ENCODE peak calls at places on chromosomes 11 and 22, in seven cellular contexts. I, T, Q, Z, P, J and V are unnamed samples.

GRCh38 chr11:117478126-117478856 is 150.6 kb downstream of the CEP164 start:
- DNase-seq in I (no peak), T (no peak), Q (no peak), Z (no peak), P (no peak), J (no peak), V (no peak)

GRCh38 chr11:125164422-125165110 is at the start of gene PKNOX2:
- DNase-seq in I (peak), T (peak), Q (peak), Z (peak), P (peak), J (peak), V (no peak)

GRCh38 chr22:23067023-23067650 is 3.2 kb upstream of the GNAZ start:
- DNase-seq in I (no peak), T (no peak), Q (no peak), Z (no peak), P (no peak), J (no peak), V (no peak)

GRCh38 chr22:49915610-49916009 is 2.6 kb downstream of the ALG12 start:
- DNase-seq in I (no peak), T (no peak), Q (no peak), Z (no peak), P (no peak), J (no peak), V (no peak)

GRCh38 chr11:111310088-111310487 is 11.7 kb downstream of the POU2AF3 start:
- DNase-seq in I (no peak), T (no peak), Q (no peak), Z (peak), P (no peak), J (no peak), V (no peak)

GRCh38 chr11:34926101-34926830 is 9.8 kb downstream of the PDHX start:
- DNase-seq in I (peak), T (peak), Q (peak), Z (peak), P (no peak), J (peak), V (no peak)

GRCh38 chr22:32579533-32580220 is 105.1 kb downstream of the FBXO7 start:
- DNase-seq in I (peak), T (no peak), Q (peak), Z (no peak), P (no peak), J (peak), V (no peak)

GRCh38 chr22:40265783-40266182 is 80.5 kb upstream of the ADSL start:
- DNase-seq in I (no peak), T (no peak), Q (no peak), Z (no peak), P (no peak), J (no peak), V (no peak)

GRCh38 chr22:41557401-41558240 is 3.2 kb upstream of the CSDC2 start:
- DNase-seq in I (peak), T (peak), Q (peak), Z (peak), P (peak), J (peak), V (no peak)

GRCh38 chr11:38867338-38867737 is 2269.3 kb upstream of the RAG2 start:
- DNase-seq in I (no peak), T (no peak), Q (no peak), Z (no peak), P (no peak), J (no peak), V (no peak)

GRCh38 chr22:39731881-39732555 is 161.5 kb downstream of the CACNA1I start:
- DNase-seq in I (no peak), T (no peak), Q (no peak), Z (no peak), P (no peak), J (no peak), V (no peak)

GRCh38 chr11:27976262-27976661 is 131.7 kb downstream of the KIF18A start:
- DNase-seq in I (peak), T (no peak), Q (peak), Z (no peak), P (no peak), J (peak), V (no peak)

GRCh38 chr11:61642162-61642561 is 38.0 kb upstream of the DAGLA start:
- DNase-seq in I (no peak), T (no peak), Q (no peak), Z (no peak), P (no peak), J (no peak), V (no peak)

GRCh38 chr22:48760481-48761238 is 1067.0 kb downstream of the BRD1 start:
- DNase-seq in I (no peak), T (no peak), Q (no peak), Z (no peak), P (no peak), J (no peak), V (no peak)

GRCh38 chr11:77063861-77064260 is 2.9 kb upstream of the CAPN5 start:
- DNase-seq in I (no peak), T (no peak), Q (no peak), Z (no peak), P (no peak), J (no peak), V (no peak)

GRCh38 chr22:36334838-36335603 is 52.7 kb downstream of the MYH9 start:
- DNase-seq in I (peak), T (no peak), Q (peak), Z (peak), P (peak), J (peak), V (no peak)

GRCh38 chr22:46070722-46071450 is 79.4 kb upstream of the PPARA start:
- DNase-seq in I (peak), T (peak), Q (no peak), Z (peak), P (peak), J (peak), V (no peak)

GRCh38 chr22:42990131-42990838 is 24.7 kb downstream of the PACSIN2 start:
- DNase-seq in I (peak), T (no peak), Q (peak), Z (peak), P (no peak), J (peak), V (no peak)
- TF ChIP-seq CTCF in I (peak), T (no peak), Q (peak), Z (peak), P (no peak), J (peak), V (no peak)

GRCh38 chr11:64934765-64935633 is 694 bp downstream of the GPHA2 start:
- DNase-seq in I (no peak), T (no peak), Q (no peak), Z (no peak), P (peak), J (no peak), V (no peak)

GRCh38 chr11:64933935-64934693 is 1.6 kb downstream of the GPHA2 start:
- DNase-seq in I (no peak), T (no peak), Q (no peak), Z (no peak), P (peak), J (no peak), V (no peak)

GRCh38 chr11:64936539-64936938 is 846 bp upstream of the GPHA2 start:
- DNase-seq in I (no peak), T (no peak), Q (no peak), Z (no peak), P (no peak), J (no peak), V (no peak)

GRCh38 chr11:64933213-64933934 is 2.3 kb downstream of the GPHA2 start:
- DNase-seq in I (no peak), T (no peak), Q (no peak), Z (no peak), P (no peak), J (no peak), V (no peak)

GRCh38 chr11:64935634-64936081 is at the start of gene GPHA2:
- DNase-seq in I (peak), T (no peak), Q (peak), Z (no peak), P (peak), J (peak), V (no peak)
- H3K4me3 ChIP-seq in I (no peak), T (no peak), Q (no peak), Z (no peak), P (no peak), J (no peak), V (no peak)

GRCh38 chr11:36044636-36045035 is 100.8 kb downstream of the LDLRAD3 start:
- DNase-seq in I (no peak), T (no peak), Q (no peak), Z (no peak), P (no peak), J (no peak), V (no peak)

GRCh38 chr11:36037031-36037430 is 93.2 kb downstream of the LDLRAD3 start:
- DNase-seq in I (peak), T (no peak), Q (peak), Z (peak), P (peak), J (peak), V (no peak)

DNA sequence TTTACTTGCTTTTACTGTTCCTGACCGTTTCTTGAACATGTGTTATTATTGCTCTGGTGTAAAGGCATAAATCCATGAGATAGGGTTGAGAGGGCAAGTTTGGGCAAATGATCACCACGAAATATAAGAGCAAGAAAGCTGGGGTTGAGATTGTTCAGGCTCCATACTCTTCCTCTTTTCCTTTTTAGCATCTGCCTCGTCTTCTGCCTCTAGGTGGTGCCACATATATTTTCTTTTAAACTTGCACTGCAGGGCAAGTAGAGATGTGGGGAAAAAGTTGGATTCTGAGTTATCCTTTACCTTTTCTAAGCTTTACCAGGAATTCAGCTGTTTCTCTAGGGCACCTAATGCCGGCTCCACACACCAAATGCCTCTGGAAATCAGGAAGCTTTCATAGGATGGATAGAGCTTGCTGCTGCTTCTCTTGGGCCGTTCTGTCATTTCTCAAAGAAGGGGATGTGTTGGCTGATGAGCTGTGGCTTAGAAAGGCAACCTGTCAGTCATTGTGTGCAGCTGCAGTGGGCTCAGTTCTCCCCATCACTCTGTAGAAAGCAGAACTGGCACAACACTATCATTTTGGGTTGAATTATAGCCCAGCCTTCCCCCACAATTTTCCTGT is 98.2 kb downstream of the LDLRAD3 start:
- DNase-seq in I (peak), T (no peak), Q (peak), Z (no peak), P (no peak), J (peak), V (no peak)
- TF ChIP-seq CTCF in I (peak), T (peak), Q (peak), Z (peak), P (peak), J (peak), V (peak)

DNA sequence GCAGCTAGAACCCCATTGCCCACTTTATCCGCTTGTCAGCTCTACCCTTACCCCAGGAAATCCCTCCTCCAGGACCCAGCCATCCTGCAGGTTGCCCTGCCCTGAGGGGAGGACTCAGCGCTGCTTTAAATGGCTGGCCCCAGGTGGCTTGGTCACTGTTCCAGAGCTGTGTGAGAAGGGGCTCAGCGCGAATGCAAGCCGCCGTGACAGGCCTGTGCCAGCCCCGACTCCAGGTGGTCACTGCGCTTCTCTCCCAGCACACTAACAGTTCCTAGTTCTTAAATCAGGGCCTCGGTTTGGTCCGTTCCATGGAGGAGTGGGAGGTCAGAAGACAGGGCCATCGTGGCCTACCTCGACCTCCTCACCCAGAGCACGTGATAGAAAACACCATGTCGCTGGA is 65.7 kb upstream of the TBCEL start:
- DNase-seq in I (no peak), T (no peak), Q (no peak), Z (no peak), P (peak), J (no peak), V (no peak)
- H3K4me3 ChIP-seq in I (no peak), T (no peak), Q (no peak), Z (no peak), P (no peak), J (no peak), V (no peak)

DNA sequence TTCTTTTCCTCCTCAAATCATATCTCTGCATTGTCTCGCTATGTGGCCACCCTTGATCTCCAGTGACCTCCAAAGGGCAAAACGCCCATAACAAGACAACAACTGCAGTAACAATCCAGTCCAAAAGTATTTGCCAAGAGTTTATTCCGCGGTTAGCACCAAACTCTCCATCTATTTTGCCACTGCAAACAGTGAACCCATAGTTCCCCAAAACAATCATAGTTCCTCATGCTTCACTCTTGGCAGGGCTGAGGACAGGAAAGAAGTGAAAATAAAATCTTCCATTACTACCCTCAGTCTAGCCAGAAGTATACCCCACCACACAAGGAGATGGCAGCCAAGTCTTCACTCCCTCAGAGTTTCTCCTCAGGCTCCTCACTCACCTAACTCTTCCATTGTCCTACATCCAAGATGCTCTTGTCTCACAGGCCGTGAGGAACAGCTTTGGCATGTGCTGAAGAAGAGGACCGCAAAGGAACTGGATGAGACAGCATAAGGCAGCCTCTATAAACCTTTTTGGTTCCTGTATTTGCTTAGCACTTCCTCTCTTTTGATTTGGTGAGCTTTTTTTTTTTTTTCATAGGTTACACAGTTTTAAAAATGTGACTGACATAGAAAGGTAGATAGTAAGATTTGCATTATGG is at the start of gene LPXN:
- DNase-seq in I (peak), T (peak), Q (peak), Z (peak), P (no peak), J (peak), V (peak)
- TF ChIP-seq CTCF in I (no peak), T (peak), Q (no peak), Z (no peak), P (no peak), J (no peak), V (peak)

DNA sequence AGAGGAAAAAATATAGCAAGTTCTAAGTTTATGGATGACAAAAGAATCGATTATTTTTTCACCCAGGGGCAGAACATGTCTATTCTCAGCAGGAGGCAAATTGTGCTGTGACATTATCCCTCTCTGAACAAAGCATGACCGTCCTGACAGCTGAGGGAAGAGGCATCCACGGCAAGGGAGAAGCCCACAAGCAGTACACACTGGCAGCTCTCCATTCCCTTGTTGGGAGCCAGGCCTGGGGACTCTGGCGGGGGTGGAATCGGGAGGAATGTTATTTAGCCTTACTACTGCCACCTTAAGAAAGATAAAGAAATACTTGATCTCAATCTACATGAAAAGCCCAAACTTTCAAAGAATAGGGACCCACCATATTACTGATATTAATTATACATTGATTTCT is 3.4 kb downstream of the KIRREL3 start:
- DNase-seq in I (peak), T (no peak), Q (no peak), Z (no peak), P (no peak), J (peak), V (no peak)
- H3K4me3 ChIP-seq in I (no peak), T (no peak), Q (no peak), Z (no peak), P (no peak), J (no peak), V (no peak)

DNA sequence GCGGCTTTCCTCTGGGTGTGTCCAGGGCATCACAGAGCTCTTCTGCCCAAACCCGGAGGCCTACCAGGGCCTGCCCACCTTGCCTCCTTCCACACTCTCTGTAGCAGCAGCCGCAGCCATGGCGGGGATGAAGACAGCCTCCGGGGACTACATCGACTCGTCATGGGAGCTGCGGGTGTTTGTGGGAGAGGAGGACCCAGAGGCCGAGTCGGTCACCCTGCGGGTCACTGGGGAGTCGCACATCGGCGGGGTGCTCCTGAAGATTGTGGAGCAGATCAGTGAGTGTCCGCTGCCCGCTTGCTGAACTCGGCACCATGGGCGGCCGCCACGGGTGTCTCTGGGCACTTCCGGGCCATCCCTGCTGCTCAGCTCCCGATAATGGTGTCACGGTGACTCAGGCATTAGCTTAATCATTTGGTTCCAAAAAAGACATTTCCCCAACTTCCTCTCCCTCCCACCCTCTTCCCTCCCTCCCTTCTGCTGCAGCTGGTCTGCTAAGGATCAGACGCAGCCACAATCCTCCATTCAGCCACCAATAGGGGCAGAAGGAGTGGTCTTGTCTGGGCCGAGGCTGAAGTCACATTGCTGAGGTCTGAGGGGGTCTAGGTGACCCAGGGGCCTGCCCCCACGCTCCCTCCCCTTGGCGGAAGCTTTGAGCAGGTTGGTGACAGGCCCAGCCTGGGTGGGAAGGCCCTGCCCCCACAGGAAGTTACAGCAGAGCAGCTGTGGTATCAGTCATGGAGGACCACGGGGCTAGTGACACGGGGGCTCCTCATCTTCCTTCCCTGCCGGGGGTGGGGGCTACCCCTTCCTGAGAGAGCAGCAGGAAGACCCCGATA is 945 bp downstream of the FERMT3 start:
- DNase-seq in I (peak), T (no peak), Q (peak), Z (no peak), P (peak), J (peak), V (no peak)
- TF ChIP-seq CTCF in I (no peak), T (no peak), Q (no peak), Z (no peak), P (no peak), J (no peak), V (no peak)

GRCh38 chr22:28232231-28232630 is 313.2 kb upstream of the PITPNB start:
- DNase-seq in I (no peak), T (no peak), Q (no peak), Z (no peak), P (no peak), J (no peak), V (no peak)

GRCh38 chr22:28230682-28231081 is 311.6 kb upstream of the PITPNB start:
- DNase-seq in I (no peak), T (no peak), Q (peak), Z (no peak), P (no peak), J (peak), V (no peak)

GRCh38 chr22:28231423-28231822 is 312.4 kb upstream of the PITPNB start:
- DNase-seq in I (peak), T (no peak), Q (peak), Z (no peak), P (no peak), J (peak), V (no peak)

GRCh38 chr22:28229566-28230483 is 310.8 kb upstream of the PITPNB start:
- DNase-seq in I (peak), T (no peak), Q (peak), Z (no peak), P (no peak), J (peak), V (no peak)
- H3K4me3 ChIP-seq in I (no peak), T (no peak), Q (no peak), Z (no peak), P (no peak), J (no peak), V (no peak)

DNA sequence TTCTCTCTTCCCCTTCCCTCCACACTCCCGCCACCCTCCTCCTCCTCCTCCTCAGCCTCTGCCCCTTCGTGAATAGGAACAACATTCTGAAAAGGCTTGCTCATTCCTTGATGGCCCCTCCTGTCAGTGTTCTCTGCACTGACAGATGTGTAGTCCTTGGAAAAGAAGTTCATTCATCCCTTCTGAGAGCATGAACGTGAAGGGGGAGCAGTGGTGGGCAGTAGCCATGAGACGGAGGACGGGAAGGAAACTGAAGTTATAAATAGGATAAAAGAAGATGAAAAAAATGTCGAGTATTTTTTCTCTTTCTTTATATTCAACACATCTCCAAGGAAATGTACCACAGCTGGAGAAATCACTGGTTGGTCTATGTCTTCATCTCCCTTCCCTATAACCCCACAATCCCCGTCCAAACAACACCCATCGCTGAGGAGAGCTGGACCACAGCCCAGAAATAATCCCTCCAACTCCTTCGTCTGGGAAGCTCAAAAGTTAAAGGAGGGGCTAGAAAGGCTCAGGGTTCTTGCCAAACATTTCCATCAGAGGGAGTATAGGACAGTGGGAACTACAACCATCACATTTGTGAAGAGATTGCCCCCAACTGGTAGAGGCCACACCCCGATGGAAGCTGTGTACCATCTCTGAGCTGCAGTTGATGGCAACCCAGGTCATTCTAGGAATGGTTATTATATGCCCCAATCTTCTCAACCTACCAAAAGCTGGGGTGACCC is 33.5 kb downstream of the ETS1 start:
- DNase-seq in I (peak), T (no peak), Q (peak), Z (no peak), P (no peak), J (no peak), V (no peak)
- TF ChIP-seq CTCF in I (peak), T (no peak), Q (peak), Z (no peak), P (no peak), J (peak), V (peak)